ENCODE peak calls at places on chromosomes 16 and 17, in four cellular contexts. One of them, this sample, is unnamed.

GRCh38 chr16:55876854-55877253 is 1.7 kb upstream of the CES5A start:
- DNase-seq in cardiac muscle cell: no peak
- DNase-seq in aorta: no peak
- DNase-seq in SJCRH30: peak; percentile 10
- DNase-seq in this sample: no peak

GRCh38 chr16:86994651-86995171 is 322.5 kb downstream of the C16orf95 start:
- DNase-seq in cardiac muscle cell: no peak
- DNase-seq in aorta: no peak
- DNase-seq in SJCRH30: peak; percentile 69
- DNase-seq in this sample: no peak

GRCh38 chr17:80856863-80857488 is 134.7 kb upstream of the CHMP6 start:
- DNase-seq in cardiac muscle cell: no peak
- DNase-seq in aorta: peak; percentile 72
- DNase-seq in SJCRH30: no peak
- DNase-seq in this sample: no peak

GRCh38 chr16:55057866-55058265 is 127.2 kb downstream of the IRX5 start:
- DNase-seq in cardiac muscle cell: no peak
- DNase-seq in aorta: no peak
- DNase-seq in SJCRH30: no peak
- DNase-seq in this sample: no peak

GRCh38 chr16:82187829-82188228 is 17.8 kb upstream of the MPHOSPH6 start:
- DNase-seq in cardiac muscle cell: no peak
- DNase-seq in aorta: no peak
- DNase-seq in SJCRH30: no peak
- DNase-seq in this sample: no peak

GRCh38 chr16:67177743-67178699 is 5.7 kb downstream of the MATCAP1 start:
- DNase-seq in cardiac muscle cell: peak; percentile 73
- DNase-seq in aorta: peak; percentile 85
- DNase-seq in SJCRH30: no peak
- DNase-seq in this sample: no peak

GRCh38 chr16:81532491-81533174 is 88.0 kb downstream of the CMIP start:
- DNase-seq in cardiac muscle cell: no peak
- DNase-seq in aorta: peak; percentile 53
- DNase-seq in SJCRH30: no peak
- DNase-seq in this sample: no peak

GRCh38 chr17:21392257-21392656 is 16.1 kb downstream of the KCNJ12 start:
- DNase-seq in cardiac muscle cell: no peak
- DNase-seq in aorta: no peak
- DNase-seq in SJCRH30: peak; percentile 78
- DNase-seq in this sample: no peak

GRCh38 chr17:12996941-12997340 is 20.9 kb downstream of the ELAC2 start:
- DNase-seq in cardiac muscle cell: no peak
- DNase-seq in aorta: peak; percentile 67
- DNase-seq in SJCRH30: no peak
- DNase-seq in this sample: no peak

GRCh38 chr16:12133738-12134137 is 157.2 kb downstream of the SNX29 start:
- DNase-seq in cardiac muscle cell: no peak
- DNase-seq in aorta: no peak
- DNase-seq in SJCRH30: no peak
- DNase-seq in this sample: no peak

GRCh38 chr17:47983492-47984223 is 12.7 kb downstream of the CDK5RAP3 start:
- DNase-seq in cardiac muscle cell: no peak
- DNase-seq in aorta: no peak
- DNase-seq in SJCRH30: no peak
- DNase-seq in this sample: no peak

GRCh38 chr17:51676691-51677487 is 416.5 kb downstream of the UTP18 start:
- DNase-seq in cardiac muscle cell: no peak
- DNase-seq in aorta: no peak
- DNase-seq in SJCRH30: no peak
- DNase-seq in this sample: no peak

GRCh38 chr17:1485311-1485747 is 7.2 kb downstream of the MYO1C start:
- DNase-seq in cardiac muscle cell: peak; percentile 73
- DNase-seq in aorta: peak; percentile 87
- DNase-seq in SJCRH30: no peak
- DNase-seq in this sample: no peak

GRCh38 chr16:3797904-3798811 is 80.8 kb upstream of the TRAP1 start:
- DNase-seq in cardiac muscle cell: no peak
- DNase-seq in aorta: no peak
- DNase-seq in SJCRH30: no peak
- DNase-seq in this sample: no peak

GRCh38 chr17:29038511-29039300 is 4.2 kb upstream of the PIPOX start:
- DNase-seq in cardiac muscle cell: no peak
- DNase-seq in aorta: no peak
- DNase-seq in SJCRH30: peak; percentile 96
- DNase-seq in this sample: no peak

GRCh38 chr16:200388-200787 is 20.1 kb downstream of the HBQ1 start:
- DNase-seq in cardiac muscle cell: no peak
- DNase-seq in aorta: no peak
- DNase-seq in SJCRH30: no peak
- DNase-seq in this sample: no peak

GRCh38 chr16:29743475-29743826 is 2.3 kb downstream of the C16orf54 start:
- DNase-seq in cardiac muscle cell: no peak
- DNase-seq in aorta: no peak
- DNase-seq in SJCRH30: no peak
- DNase-seq in this sample: no peak

GRCh38 chr16:12548270-12548983 is 255.3 kb downstream of the CPPED1 start:
- DNase-seq in cardiac muscle cell: no peak
- DNase-seq in aorta: no peak
- DNase-seq in SJCRH30: no peak
- DNase-seq in this sample: no peak

GRCh38 chr16:71961066-71962039 is 38.8 kb downstream of the PKD1L3 start:
- DNase-seq in cardiac muscle cell: peak; percentile 88
- DNase-seq in aorta: peak; percentile 92
- DNase-seq in SJCRH30: peak; percentile 92
- DNase-seq in this sample: peak; percentile 81

GRCh38 chr16:11806721-11807120 is 9.7 kb upstream of the ZC3H7A start:
- DNase-seq in cardiac muscle cell: no peak
- DNase-seq in aorta: no peak
- DNase-seq in SJCRH30: no peak
- DNase-seq in this sample: no peak

GRCh38 chr17:37648555-37648954 is 5.3 kb upstream of the DDX52 start:
- DNase-seq in cardiac muscle cell: no peak
- DNase-seq in aorta: no peak
- DNase-seq in SJCRH30: no peak
- DNase-seq in this sample: no peak

GRCh38 chr16:54216268-54217187 is 70.1 kb downstream of the IRX3 start:
- DNase-seq in cardiac muscle cell: peak; percentile 15
- DNase-seq in aorta: no peak
- DNase-seq in SJCRH30: no peak
- DNase-seq in this sample: no peak

GRCh38 chr17:1491406-1492248 is 859 bp downstream of the MYO1C start:
- DNase-seq in cardiac muscle cell: peak; percentile 82
- DNase-seq in aorta: peak; percentile 92
- DNase-seq in SJCRH30: peak; percentile 33
- DNase-seq in this sample: no peak

DNA sequence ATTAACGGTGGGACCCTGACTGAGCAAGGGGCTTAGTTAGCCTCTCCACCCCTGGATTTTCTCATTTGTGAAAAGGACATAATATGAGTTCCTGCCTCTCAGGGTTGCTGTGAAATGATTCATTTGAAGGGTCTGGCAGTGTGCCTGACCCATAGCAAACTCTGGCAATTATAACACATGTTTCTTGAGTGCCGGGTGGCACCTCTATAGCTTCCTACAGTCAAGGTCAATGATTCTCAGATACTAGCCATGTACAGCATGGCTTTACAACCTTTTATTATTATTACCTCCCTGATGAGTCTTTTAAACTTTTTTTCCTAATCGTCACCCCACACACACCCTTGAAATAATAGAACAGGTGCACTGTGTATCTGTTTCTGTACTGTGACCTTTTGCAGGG is 42.1 kb downstream of the TMEM114 start:
- DNase-seq in cardiac muscle cell: no peak
- DNase-seq in aorta: no peak
- DNase-seq in SJCRH30: no peak
- DNase-seq in this sample: no peak
- H3K27me3 ChIP-seq in cardiac muscle cell: peaks cover 5% of the 10 kb centered on the region
- H3K27me3 ChIP-seq in aorta: no peaks in the 10 kb centered on the region
- H3K27me3 ChIP-seq in SJCRH30: no peaks in the 10 kb centered on the region
- H3K27me3 ChIP-seq in this sample: peaks cover 24% of the 10 kb centered on the region

GRCh38 chr16:49856741-49857330 is 924 bp upstream of the ZNF423 start:
- DNase-seq in cardiac muscle cell: peak; percentile 87
- DNase-seq in aorta: peak; percentile 92
- DNase-seq in SJCRH30: peak; percentile 86
- DNase-seq in this sample: no peak

GRCh38 chr16:49855822-49856740 is at the start of gene ZNF423:
- DNase-seq in cardiac muscle cell: peak; percentile 66
- DNase-seq in aorta: no peak
- DNase-seq in SJCRH30: peak; percentile 42
- DNase-seq in this sample: peak; percentile 25

GRCh38 chr16:49858200-49859129 is 2.6 kb upstream of the ZNF423 start:
- DNase-seq in cardiac muscle cell: peak; percentile 74
- DNase-seq in aorta: peak; percentile 94
- DNase-seq in SJCRH30: peak; percentile 71
- DNase-seq in this sample: peak; percentile 13

GRCh38 chr16:49859139-49859947 is 3.4 kb upstream of the ZNF423 start:
- DNase-seq in cardiac muscle cell: peak; percentile 55
- DNase-seq in aorta: peak; percentile 90
- DNase-seq in SJCRH30: peak; percentile 75
- DNase-seq in this sample: no peak

DNA sequence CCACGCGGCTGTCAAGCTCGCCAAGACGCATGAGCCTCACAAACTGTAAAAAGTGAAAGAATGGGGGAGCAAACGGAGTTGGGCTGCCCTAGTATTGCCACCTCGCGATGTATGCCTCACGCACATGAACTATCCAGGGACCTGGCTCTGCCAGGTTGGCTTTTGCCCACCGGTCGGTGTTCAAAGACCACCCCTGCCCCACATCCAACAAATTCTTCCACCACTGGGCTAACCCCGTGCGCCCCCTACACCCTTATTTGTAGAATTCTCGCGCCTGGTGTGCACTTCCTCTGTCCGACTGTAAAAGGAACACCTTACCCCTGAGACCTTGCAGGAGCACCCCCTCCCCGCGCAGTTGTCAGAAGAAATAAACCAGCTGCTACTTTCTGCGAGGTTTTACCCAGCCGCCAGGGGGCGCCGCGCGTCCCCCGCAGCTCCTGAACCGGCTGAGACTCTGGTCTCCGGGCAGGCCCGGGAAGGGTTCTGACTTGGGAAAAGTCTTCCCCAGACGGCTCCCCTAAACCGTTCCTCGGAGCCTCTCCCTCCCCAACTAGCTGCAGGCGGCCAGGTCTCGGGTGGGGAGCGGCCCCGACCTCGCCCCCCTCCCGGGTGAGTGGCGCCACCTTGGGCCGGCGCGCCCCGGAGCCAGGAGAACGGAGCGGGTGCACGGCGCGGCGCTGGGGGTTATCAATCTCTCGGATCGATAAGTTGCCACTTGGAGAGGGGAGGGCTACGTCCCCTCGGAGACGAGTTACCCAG is 1.7 kb upstream of the ZNF423 start:
- DNase-seq in cardiac muscle cell: peak; percentile 80
- DNase-seq in aorta: peak; percentile 85
- DNase-seq in SJCRH30: peak; percentile 81
- DNase-seq in this sample: peak; percentile 14
- H3K27me3 ChIP-seq in cardiac muscle cell: no peaks in the 10 kb centered on the region
- H3K27me3 ChIP-seq in aorta: no peaks in the 10 kb centered on the region
- H3K27me3 ChIP-seq in SJCRH30: no peaks in the 10 kb centered on the region
- H3K27me3 ChIP-seq in this sample: peaks cover 21% of the 10 kb centered on the region

DNA sequence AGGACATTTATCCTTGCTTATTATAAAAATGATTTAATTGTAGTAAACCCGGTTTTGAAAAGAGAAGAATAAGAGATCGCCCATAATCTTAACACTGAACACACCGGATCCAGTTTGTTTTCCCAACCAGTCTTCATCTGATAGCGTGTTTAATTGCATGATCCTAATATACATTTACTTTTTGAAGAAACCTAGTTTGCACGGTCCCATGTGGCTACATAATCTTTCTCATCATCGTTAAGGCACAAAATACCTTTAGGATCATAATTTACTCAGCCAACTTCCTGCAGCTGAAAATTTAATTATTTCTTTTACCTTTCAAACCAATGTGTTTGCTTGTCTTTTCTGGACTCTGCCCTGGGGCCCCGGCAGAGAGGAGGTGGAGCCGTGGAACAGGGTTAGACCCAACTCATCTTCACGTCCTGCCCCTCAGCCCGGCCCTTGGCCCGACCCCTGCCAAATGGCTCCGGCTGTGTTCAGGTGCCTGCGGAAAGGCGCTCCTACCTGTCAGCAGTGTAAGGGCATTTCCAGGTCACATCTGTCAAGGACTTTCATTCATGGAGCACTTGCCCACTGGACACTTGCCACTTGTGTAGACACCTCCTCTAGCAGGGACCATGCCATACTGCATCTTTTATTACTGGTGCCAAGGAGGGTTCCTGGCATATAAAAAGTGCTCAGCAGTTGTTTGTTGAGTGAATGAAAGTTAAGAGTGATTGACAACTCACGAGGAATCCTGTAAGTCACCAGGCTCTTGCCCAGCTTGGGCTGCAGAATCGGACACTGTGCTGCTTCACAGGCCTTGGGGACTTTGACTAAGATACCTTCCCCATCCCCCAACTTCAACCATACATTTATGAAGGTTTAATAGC is 28.6 kb downstream of the SMARCE1 start:
- DNase-seq in cardiac muscle cell: no peak
- DNase-seq in aorta: no peak
- DNase-seq in SJCRH30: no peak
- DNase-seq in this sample: no peak
- H3K27me3 ChIP-seq in cardiac muscle cell: no peaks in the 10 kb centered on the region
- H3K27me3 ChIP-seq in aorta: no peaks in the 10 kb centered on the region
- H3K27me3 ChIP-seq in SJCRH30: no peaks in the 10 kb centered on the region
- H3K27me3 ChIP-seq in this sample: no peaks in the 10 kb centered on the region

GRCh38 chr16:68374251-68374805 is 63.5 kb downstream of the PRMT7 start:
- DNase-seq in cardiac muscle cell: peak; percentile 76
- DNase-seq in aorta: no peak
- DNase-seq in SJCRH30: no peak
- DNase-seq in this sample: no peak

GRCh38 chr16:68376590-68376989 is 65.8 kb downstream of the PRMT7 start:
- DNase-seq in cardiac muscle cell: no peak
- DNase-seq in aorta: no peak
- DNase-seq in SJCRH30: no peak
- DNase-seq in this sample: no peak

GRCh38 chr16:68375801-68376536 is 65.2 kb downstream of the PRMT7 start:
- DNase-seq in cardiac muscle cell: no peak
- DNase-seq in aorta: no peak
- DNase-seq in SJCRH30: no peak
- DNase-seq in this sample: no peak

GRCh38 chr16:68373528-68374250 is 62.9 kb downstream of the PRMT7 start:
- DNase-seq in cardiac muscle cell: no peak
- DNase-seq in aorta: no peak
- DNase-seq in SJCRH30: no peak
- DNase-seq in this sample: no peak

DNA sequence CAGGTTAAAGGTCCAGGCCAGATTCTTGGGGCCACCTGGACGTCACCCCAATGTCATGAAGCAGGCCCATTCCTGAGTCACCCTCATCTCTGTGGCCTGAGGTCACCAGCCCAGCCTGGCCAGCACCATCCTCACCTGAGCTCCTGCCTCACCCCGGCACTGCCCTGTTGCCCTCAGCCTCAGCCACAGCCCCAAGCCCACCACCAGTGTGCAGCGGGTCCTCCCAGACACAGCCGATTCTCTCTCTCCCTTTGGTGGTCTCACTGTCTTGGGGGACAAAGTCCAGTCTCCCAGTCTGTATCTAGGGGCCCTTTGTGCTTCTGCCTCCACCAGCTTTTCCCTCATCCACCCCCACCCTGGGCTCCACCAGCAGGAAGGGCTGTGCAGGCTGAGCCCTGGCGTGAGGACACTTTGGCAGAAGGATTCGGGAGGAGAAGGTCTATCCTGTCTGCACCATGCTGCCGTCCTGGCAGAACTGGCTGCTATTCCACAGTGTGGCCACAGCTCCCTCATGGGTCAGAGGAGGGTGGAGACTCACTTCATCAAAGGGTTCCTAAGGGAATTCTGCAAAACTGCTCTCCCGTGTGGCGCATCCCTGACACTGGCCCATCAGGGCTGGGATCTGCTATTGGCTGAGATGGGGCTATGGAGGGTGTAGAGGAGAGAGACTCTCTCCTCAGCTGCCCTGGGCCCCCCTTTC is 64.3 kb downstream of the PRMT7 start:
- DNase-seq in cardiac muscle cell: no peak
- DNase-seq in aorta: no peak
- DNase-seq in SJCRH30: no peak
- DNase-seq in this sample: no peak
- H3K27me3 ChIP-seq in cardiac muscle cell: no peaks in the 10 kb centered on the region
- H3K27me3 ChIP-seq in aorta: no peaks in the 10 kb centered on the region
- H3K27me3 ChIP-seq in SJCRH30: no peaks in the 10 kb centered on the region
- H3K27me3 ChIP-seq in this sample: no peaks in the 10 kb centered on the region